ENCODE peak calls at places on chromosomes 6 and 20, in ten cellular contexts. Y is HCT116; B is upper lobe of left lung; V is breast epithelium; Q is ovary; I is cardiac muscle cell; P is A549; S is CD8-positive, alpha-beta memory T cell; K is heart left ventricle; U is psoas muscle. G is an unnamed sample. For H3K4me1, the result is how much of the 10 kb centered on the place peaks cover.

GRCh38 chr6:20447581-20448132 is 46.0 kb downstream of the E2F3 start:
- DNase-seq in B (no peak), U (no peak), V (no peak), S (no peak), K (no peak), Y (no peak), Q (no peak), P (no peak), I (no peak), G (no peak)

GRCh38 chr6:16400248-16400760 is 161.9 kb downstream of the GMPR start:
- DNase-seq in Y (no peak), K (no peak), P (no peak), S (no peak), Q (no peak), V (no peak), U (no peak), I (no peak), B (no peak), G (no peak)

GRCh38 chr20:35274172-35275092 is 3.5 kb downstream of the MMP24OS start:
- DNase-seq in S (no peak), K (no peak), P (no peak), Q (no peak), U (no peak), B (no peak), I (no peak), Y (no peak), V (no peak), G (no peak)

GRCh38 chr6:24431045-24431451 is 28.3 kb downstream of the MRS2 start:
- DNase-seq in B (no peak), I (peak), V (no peak), K (no peak), S (peak), U (no peak), Q (no peak), Y (peak), P (peak), G (no peak)

GRCh38 chr20:36214684-36215256 is 21.5 kb upstream of the AAR2 start:
- DNase-seq in B (no peak), K (no peak), U (no peak), Y (no peak), S (no peak), P (peak), V (no peak), Q (no peak), I (peak), G (no peak)

GRCh38 chr6:136822051-136822378 is 377 bp upstream of the PEX7 start:
- DNase-seq in U (no peak), K (peak), Q (peak), I (peak), S (no peak), B (peak), Y (no peak), V (no peak), P (peak), G (no peak)

GRCh38 chr6:8995156-8995555 is 559.8 kb upstream of the SLC35B3 start:
- DNase-seq in Q (no peak), Y (no peak), K (no peak), V (no peak), I (no peak), B (no peak), U (no peak), P (no peak), S (no peak), G (no peak)

GRCh38 chr6:157708933-157709332 is 114.1 kb upstream of the SNX9 start:
- DNase-seq in U (no peak), K (no peak), I (no peak), S (no peak), Q (no peak), V (no peak), Y (no peak), B (no peak), P (no peak), G (no peak)

GRCh38 chr6:111576302-111576701 is 29.4 kb downstream of the TRAF3IP2 start:
- DNase-seq in B (no peak), V (no peak), P (no peak), U (no peak), S (no peak), K (no peak), Q (no peak), Y (no peak), I (peak), G (no peak)

GRCh38 chr20:45229264-45230056 is 8.3 kb downstream of the SEMG2 start:
- DNase-seq in P (no peak), I (peak), B (peak), K (no peak), Y (peak), U (no peak), Q (no peak), V (no peak), S (peak), G (no peak)

GRCh38 chr6:5638666-5639065 is 368.1 kb downstream of the NRN1 start:
- DNase-seq in P (no peak), K (peak), Q (no peak), S (no peak), Y (no peak), U (no peak), V (no peak), I (no peak), B (no peak), G (no peak)

GRCh38 chr6:143575440-143575839 is 63.9 kb upstream of the FUCA2 start:
- DNase-seq in Q (peak), B (peak), U (no peak), K (no peak), V (peak), I (peak), Y (peak), P (peak), S (peak), G (peak)

GRCh38 chr20:24702501-24703283 is 233.3 kb downstream of the SYNDIG1 start:
- DNase-seq in K (no peak), S (no peak), U (no peak), V (no peak), B (no peak), Y (no peak), I (no peak), Q (no peak), P (no peak), G (no peak)

GRCh38 chr20:25199473-25200265 is 4.2 kb downstream of the ENTPD6 start:
- DNase-seq in I (no peak), Q (no peak), S (no peak), P (no peak), K (no peak), U (no peak), B (no peak), Y (no peak), V (no peak), G (no peak)

GRCh38 chr20:48759631-48760245 is 68.1 kb downstream of the PREX1 start:
- DNase-seq in I (no peak), B (no peak), P (no peak), K (no peak), U (no peak), Y (no peak), Q (no peak), S (no peak), V (no peak), G (no peak)

GRCh38 chr20:48760403-48760889 is 67.4 kb downstream of the PREX1 start:
- DNase-seq in U (no peak), Y (no peak), K (no peak), V (peak), S (peak), P (no peak), B (peak), I (peak), Q (no peak), G (no peak)

GRCh38 chr20:48761914-48762313 is 65.9 kb downstream of the PREX1 start:
- DNase-seq in V (no peak), P (no peak), U (no peak), K (no peak), S (no peak), I (no peak), Q (no peak), Y (no peak), B (no peak), G (no peak)

GRCh38 chr20:48761023-48761785 is 66.6 kb downstream of the PREX1 start:
- DNase-seq in S (peak), K (peak), B (peak), Q (no peak), V (no peak), P (no peak), I (no peak), Y (no peak), U (no peak), G (peak)

GRCh38 chr20:48758206-48758820 is 69.5 kb downstream of the PREX1 start:
- DNase-seq in K (no peak), I (no peak), Q (no peak), B (peak), Y (no peak), V (no peak), S (peak), U (no peak), P (no peak), G (no peak)
- H3K4me1 ChIP-seq in K (under half), I (under half), Q (under half), B (under half), Y (under half), V (under half), S (half or more), U (under half), P (under half), G (under half)

DNA sequence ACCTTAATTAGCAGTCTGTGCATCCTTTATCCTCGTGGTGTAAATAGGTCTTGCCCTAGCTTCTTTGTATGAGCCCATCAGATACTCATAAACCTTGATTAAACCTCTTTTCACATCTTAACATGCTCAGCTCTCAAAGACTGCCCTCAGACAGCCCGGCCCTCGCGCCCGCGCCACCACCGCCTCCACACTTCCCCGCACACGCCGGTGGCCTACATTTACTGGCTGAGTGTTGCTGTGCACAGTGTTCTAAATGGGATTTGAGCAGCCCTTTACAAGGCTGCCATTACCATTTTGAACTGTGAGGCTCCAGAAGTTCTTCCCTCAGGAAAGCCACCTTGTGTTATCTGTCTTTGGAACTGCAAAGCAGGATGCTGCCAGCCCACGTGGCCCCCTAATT is 63.0 kb upstream of the INSM1 start:
- DNase-seq in V (no peak), Q (no peak), S (no peak), I (no peak), U (no peak), B (no peak), P (no peak), K (no peak), Y (no peak), G (no peak)
- H3K4me1 ChIP-seq in V (under half), Q (under half), S (under half), I (under half), U (under half), B (under half), P (under half), K (under half), Y (under half), G (under half)

GRCh38 chr6:33417903-33418689 is at the start of gene CUTA:
- DNase-seq in S (peak), Q (peak), V (peak), P (peak), Y (peak), I (peak), K (peak), B (peak), U (peak), G (peak)
- H3K4me1 ChIP-seq in S (half or more), Q (under half), V (under half), P (under half), Y (under half), I (under half), K (under half), B (under half), U (under half), G (half or more)

DNA sequence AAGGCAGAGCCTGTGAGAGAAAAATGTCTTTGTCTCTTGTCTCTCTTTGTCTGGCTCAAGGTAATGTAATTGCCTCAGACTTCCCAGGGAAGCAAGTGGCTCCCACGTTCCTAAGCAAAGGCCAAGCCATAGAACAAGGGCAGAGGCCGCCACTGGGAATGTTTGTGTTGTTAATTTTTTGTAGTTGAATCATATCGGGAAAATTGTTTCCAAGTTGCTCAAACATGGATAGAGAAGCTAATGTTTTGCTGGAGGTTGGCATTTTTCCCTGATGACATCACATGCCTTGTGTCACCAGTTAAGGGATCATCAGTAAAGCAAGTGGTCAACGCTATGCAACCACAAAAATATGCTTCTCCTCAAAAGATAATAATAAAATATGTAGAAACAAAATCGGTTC is 211.5 kb upstream of the FOXA2 start:
- DNase-seq in B (no peak), K (peak), U (no peak), V (peak), S (no peak), Q (peak), I (peak), Y (peak), P (peak), G (peak)
- H3K4me1 ChIP-seq in B (under half), K (under half), U (under half), V (under half), S (under half), Q (under half), I (under half), Y (under half), P (half or more), G (under half)

DNA sequence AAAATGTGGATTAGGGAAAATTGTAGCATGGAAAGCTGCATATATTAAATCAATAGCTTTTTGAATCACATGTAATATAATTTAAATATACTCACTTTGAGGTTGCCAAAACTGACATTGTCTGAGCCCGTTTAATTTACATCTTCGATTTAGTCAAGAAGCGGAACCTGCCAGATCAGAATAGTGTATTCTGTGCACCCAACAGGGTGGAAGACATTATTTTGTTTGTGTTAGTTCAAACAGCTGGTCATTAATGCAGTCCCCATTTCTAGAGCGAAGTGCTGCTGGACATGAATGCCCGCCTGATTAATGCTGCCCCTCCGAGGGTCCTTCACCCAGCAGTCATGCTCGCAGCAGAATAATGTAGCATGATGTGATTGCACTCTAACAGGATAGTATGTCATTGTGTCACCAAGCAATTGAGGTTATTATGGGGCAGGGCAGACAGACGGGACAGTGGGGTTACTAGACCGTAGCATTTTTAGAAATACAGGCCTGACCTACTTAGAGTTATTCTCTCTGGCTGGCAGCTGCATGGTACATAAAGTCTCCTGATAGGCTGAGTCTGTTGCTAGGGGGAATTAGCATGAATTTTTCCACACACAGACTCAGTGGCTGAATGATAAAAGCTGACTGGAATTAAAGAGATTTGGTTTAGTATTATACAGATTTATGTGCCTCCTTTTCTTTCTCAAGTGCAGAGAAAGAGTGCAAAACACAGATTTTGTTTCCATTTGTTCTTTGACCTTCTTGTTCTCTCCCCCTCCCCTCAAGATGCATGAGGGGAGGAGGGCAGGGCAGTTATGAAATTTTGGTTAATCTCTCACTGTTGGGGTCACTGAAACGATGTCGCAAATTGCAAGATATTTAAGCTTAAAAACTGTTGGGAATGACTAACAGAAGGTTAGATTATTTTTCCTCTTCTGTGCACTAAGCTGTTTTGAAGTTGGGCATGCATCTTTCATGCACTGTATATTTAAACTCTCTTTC is 147.0 kb downstream of the PRL start:
- DNase-seq in K (peak), Q (no peak), U (no peak), P (no peak), S (no peak), I (peak), V (no peak), Y (no peak), B (no peak), G (no peak)
- H3K4me1 ChIP-seq in K (under half), Q (under half), U (under half), P (under half), S (under half), I (under half), V (under half), Y (under half), B (under half), G (under half)

GRCh38 chr20:48825551-48825885 is 2.3 kb downstream of the PREX1 start:
- DNase-seq in Y (no peak), B (no peak), K (no peak), V (no peak), U (no peak), S (no peak), I (no peak), Q (no peak), P (no peak), G (no peak)
- H3K4me1 ChIP-seq in Y (under half), B (half or more), K (under half), V (under half), U (under half), S (under half), I (under half), Q (under half), P (under half), G (half or more)